ENCODE peak calls at places on chromosome 17, in ten cellular contexts. One of them, this sample, is unnamed.

GRCh38 chr17:44221072-44221861 is 1.8 kb upstream of the UBTF start:
- DNase-seq in ovary: peak
- DNase-seq in left ventricle myocardium inferior: peak
- DNase-seq in CD8-positive, alpha-beta T cell: peak
- DNase-seq in ascending aorta: no peak
- DNase-seq in astrocyte: peak
- DNase-seq in AG04450: no peak
- DNase-seq in choroid plexus epithelial cell: peak
- DNase-seq in cardiac fibroblast: peak
- DNase-seq in fibroblast of lung: peak
- DNase-seq in this sample: peak

GRCh38 chr17:68461589-68461988 is 4.3 kb upstream of the WIPI1 start:
- DNase-seq in CD8-positive, alpha-beta T cell: no peak
- DNase-seq in fibroblast of lung: no peak
- DNase-seq in choroid plexus epithelial cell: no peak
- DNase-seq in left ventricle myocardium inferior: no peak
- DNase-seq in astrocyte: no peak
- DNase-seq in AG04450: no peak
- DNase-seq in ovary: no peak
- DNase-seq in ascending aorta: no peak
- DNase-seq in cardiac fibroblast: no peak
- DNase-seq in this sample: no peak

GRCh38 chr17:8480011-8480976 is 44.6 kb downstream of the NDEL1 start:
- DNase-seq in CD8-positive, alpha-beta T cell: no peak
- DNase-seq in choroid plexus epithelial cell: no peak
- DNase-seq in ovary: peak
- DNase-seq in AG04450: no peak
- DNase-seq in left ventricle myocardium inferior: no peak
- DNase-seq in astrocyte: no peak
- DNase-seq in cardiac fibroblast: no peak
- DNase-seq in ascending aorta: no peak
- DNase-seq in fibroblast of lung: no peak
- DNase-seq in this sample: no peak

GRCh38 chr17:17419621-17420020 is 57.2 kb upstream of the MED9 start:
- DNase-seq in AG04450: no peak
- DNase-seq in fibroblast of lung: no peak
- DNase-seq in astrocyte: no peak
- DNase-seq in CD8-positive, alpha-beta T cell: no peak
- DNase-seq in ovary: no peak
- DNase-seq in left ventricle myocardium inferior: peak
- DNase-seq in choroid plexus epithelial cell: no peak
- DNase-seq in cardiac fibroblast: no peak
- DNase-seq in ascending aorta: no peak
- DNase-seq in this sample: no peak

GRCh38 chr17:40621558-40621957 is 26.1 kb downstream of the SMARCE1 start:
- DNase-seq in AG04450: peak
- DNase-seq in astrocyte: no peak
- DNase-seq in left ventricle myocardium inferior: no peak
- DNase-seq in ascending aorta: no peak
- DNase-seq in choroid plexus epithelial cell: no peak
- DNase-seq in fibroblast of lung: peak
- DNase-seq in CD8-positive, alpha-beta T cell: no peak
- DNase-seq in cardiac fibroblast: no peak
- DNase-seq in ovary: no peak
- DNase-seq in this sample: no peak

GRCh38 chr17:19533718-19534561 is at the start of gene SLC47A1:
- DNase-seq in fibroblast of lung: no peak
- DNase-seq in choroid plexus epithelial cell: no peak
- DNase-seq in ascending aorta: no peak
- DNase-seq in cardiac fibroblast: peak
- DNase-seq in ovary: no peak
- DNase-seq in left ventricle myocardium inferior: peak
- DNase-seq in CD8-positive, alpha-beta T cell: no peak
- DNase-seq in AG04450: no peak
- DNase-seq in astrocyte: no peak
- DNase-seq in this sample: no peak

GRCh38 chr17:50426814-50427787 is 1.1 kb downstream of the ACSF2 start:
- DNase-seq in AG04450: no peak
- DNase-seq in astrocyte: no peak
- DNase-seq in choroid plexus epithelial cell: peak
- DNase-seq in left ventricle myocardium inferior: peak
- DNase-seq in ovary: peak
- DNase-seq in CD8-positive, alpha-beta T cell: no peak
- DNase-seq in ascending aorta: no peak
- DNase-seq in cardiac fibroblast: peak
- DNase-seq in fibroblast of lung: peak
- DNase-seq in this sample: no peak

GRCh38 chr17:79085921-79086551 is 11.4 kb downstream of the ENGASE start:
- DNase-seq in AG04450: no peak
- DNase-seq in CD8-positive, alpha-beta T cell: no peak
- DNase-seq in astrocyte: no peak
- DNase-seq in choroid plexus epithelial cell: no peak
- DNase-seq in ascending aorta: no peak
- DNase-seq in ovary: no peak
- DNase-seq in cardiac fibroblast: no peak
- DNase-seq in left ventricle myocardium inferior: no peak
- DNase-seq in fibroblast of lung: no peak
- DNase-seq in this sample: no peak

GRCh38 chr17:60914078-60914477 is 236.4 kb downstream of the BCAS3 start:
- DNase-seq in AG04450: no peak
- DNase-seq in fibroblast of lung: no peak
- DNase-seq in astrocyte: no peak
- DNase-seq in CD8-positive, alpha-beta T cell: no peak
- DNase-seq in left ventricle myocardium inferior: no peak
- DNase-seq in cardiac fibroblast: no peak
- DNase-seq in ovary: no peak
- DNase-seq in ascending aorta: no peak
- DNase-seq in choroid plexus epithelial cell: no peak
- DNase-seq in this sample: no peak

GRCh38 chr17:60908324-60908723 is 230.7 kb downstream of the BCAS3 start:
- DNase-seq in left ventricle myocardium inferior: no peak
- DNase-seq in ovary: no peak
- DNase-seq in ascending aorta: no peak
- DNase-seq in astrocyte: no peak
- DNase-seq in CD8-positive, alpha-beta T cell: no peak
- DNase-seq in cardiac fibroblast: no peak
- DNase-seq in choroid plexus epithelial cell: no peak
- DNase-seq in fibroblast of lung: no peak
- DNase-seq in AG04450: no peak
- DNase-seq in this sample: no peak

GRCh38 chr17:60910415-60910814 is 232.8 kb downstream of the BCAS3 start:
- DNase-seq in left ventricle myocardium inferior: no peak
- DNase-seq in CD8-positive, alpha-beta T cell: no peak
- DNase-seq in ovary: no peak
- DNase-seq in ascending aorta: no peak
- DNase-seq in astrocyte: no peak
- DNase-seq in AG04450: no peak
- DNase-seq in fibroblast of lung: no peak
- DNase-seq in choroid plexus epithelial cell: no peak
- DNase-seq in cardiac fibroblast: no peak
- DNase-seq in this sample: no peak

GRCh38 chr17:60905709-60906108 is 228.1 kb downstream of the BCAS3 start:
- DNase-seq in ovary: no peak
- DNase-seq in left ventricle myocardium inferior: no peak
- DNase-seq in choroid plexus epithelial cell: no peak
- DNase-seq in ascending aorta: no peak
- DNase-seq in AG04450: no peak
- DNase-seq in astrocyte: no peak
- DNase-seq in CD8-positive, alpha-beta T cell: no peak
- DNase-seq in cardiac fibroblast: no peak
- DNase-seq in fibroblast of lung: no peak
- DNase-seq in this sample: no peak

DNA sequence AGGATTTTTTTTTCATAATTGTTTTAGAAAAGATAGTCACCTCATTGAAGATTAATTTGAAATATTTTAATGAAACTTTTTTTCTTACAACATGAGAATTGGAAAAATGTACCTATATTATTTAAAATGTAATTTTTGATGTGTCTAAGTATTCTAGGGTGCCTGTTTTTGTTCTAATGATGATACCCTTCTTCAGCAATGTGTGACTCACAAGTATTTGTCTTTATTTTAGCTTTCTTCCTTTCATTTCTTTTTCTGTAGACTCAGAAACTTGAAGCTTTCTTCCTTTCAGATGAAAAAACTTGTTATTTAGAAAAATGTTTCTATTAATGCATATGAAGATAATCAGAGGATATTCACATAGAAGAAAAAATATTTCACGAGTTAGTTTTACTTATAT is 231.8 kb downstream of the BCAS3 start:
- DNase-seq in AG04450: no peak
- DNase-seq in CD8-positive, alpha-beta T cell: no peak
- DNase-seq in ovary: no peak
- DNase-seq in astrocyte: no peak
- DNase-seq in ascending aorta: no peak
- DNase-seq in left ventricle myocardium inferior: no peak
- DNase-seq in fibroblast of lung: no peak
- DNase-seq in choroid plexus epithelial cell: no peak
- DNase-seq in cardiac fibroblast: peak
- DNase-seq in this sample: no peak
- TF ChIP-seq CTCF in AG04450: no peak
- TF ChIP-seq CTCF in CD8-positive, alpha-beta T cell: no peak
- TF ChIP-seq CTCF in ovary: no peak
- TF ChIP-seq CTCF in astrocyte: no peak
- TF ChIP-seq CTCF in ascending aorta: no peak
- TF ChIP-seq CTCF in left ventricle myocardium inferior: no peak
- TF ChIP-seq CTCF in fibroblast of lung: no peak
- TF ChIP-seq CTCF in choroid plexus epithelial cell: no peak
- TF ChIP-seq CTCF in cardiac fibroblast: no peak
- TF ChIP-seq CTCF in this sample: no peak

GRCh38 chr17:309361-309888 is 43.2 kb downstream of the RPH3AL start:
- DNase-seq in left ventricle myocardium inferior: no peak
- DNase-seq in ovary: no peak
- DNase-seq in AG04450: no peak
- DNase-seq in CD8-positive, alpha-beta T cell: no peak
- DNase-seq in cardiac fibroblast: no peak
- DNase-seq in ascending aorta: no peak
- DNase-seq in fibroblast of lung: no peak
- DNase-seq in choroid plexus epithelial cell: peak
- DNase-seq in astrocyte: no peak
- DNase-seq in this sample: peak
- TF ChIP-seq CTCF in left ventricle myocardium inferior: peak
- TF ChIP-seq CTCF in ovary: no peak
- TF ChIP-seq CTCF in AG04450: peak
- TF ChIP-seq CTCF in CD8-positive, alpha-beta T cell: peak
- TF ChIP-seq CTCF in cardiac fibroblast: peak
- TF ChIP-seq CTCF in ascending aorta: peak
- TF ChIP-seq CTCF in fibroblast of lung: peak
- TF ChIP-seq CTCF in choroid plexus epithelial cell: peak
- TF ChIP-seq CTCF in astrocyte: peak
- TF ChIP-seq CTCF in this sample: peak

GRCh38 chr17:66841328-66841727 is 6.4 kb downstream of the CACNG5 start:
- DNase-seq in AG04450: no peak
- DNase-seq in CD8-positive, alpha-beta T cell: no peak
- DNase-seq in fibroblast of lung: no peak
- DNase-seq in astrocyte: no peak
- DNase-seq in ascending aorta: no peak
- DNase-seq in cardiac fibroblast: no peak
- DNase-seq in ovary: no peak
- DNase-seq in left ventricle myocardium inferior: no peak
- DNase-seq in choroid plexus epithelial cell: no peak
- DNase-seq in this sample: no peak
- TF ChIP-seq CTCF in AG04450: no peak
- TF ChIP-seq CTCF in CD8-positive, alpha-beta T cell: no peak
- TF ChIP-seq CTCF in fibroblast of lung: no peak
- TF ChIP-seq CTCF in astrocyte: no peak
- TF ChIP-seq CTCF in ascending aorta: no peak
- TF ChIP-seq CTCF in cardiac fibroblast: no peak
- TF ChIP-seq CTCF in ovary: no peak
- TF ChIP-seq CTCF in left ventricle myocardium inferior: no peak
- TF ChIP-seq CTCF in choroid plexus epithelial cell: no peak
- TF ChIP-seq CTCF in this sample: no peak

GRCh38 chr17:58615768-58616659 is 75.8 kb downstream of the TEX14 start:
- DNase-seq in ovary: no peak
- DNase-seq in ascending aorta: no peak
- DNase-seq in astrocyte: no peak
- DNase-seq in left ventricle myocardium inferior: no peak
- DNase-seq in fibroblast of lung: no peak
- DNase-seq in choroid plexus epithelial cell: no peak
- DNase-seq in CD8-positive, alpha-beta T cell: no peak
- DNase-seq in cardiac fibroblast: peak
- DNase-seq in AG04450: no peak
- DNase-seq in this sample: no peak
- TF ChIP-seq CTCF in ovary: no peak
- TF ChIP-seq CTCF in ascending aorta: no peak
- TF ChIP-seq CTCF in astrocyte: no peak
- TF ChIP-seq CTCF in left ventricle myocardium inferior: no peak
- TF ChIP-seq CTCF in fibroblast of lung: no peak
- TF ChIP-seq CTCF in choroid plexus epithelial cell: no peak
- TF ChIP-seq CTCF in CD8-positive, alpha-beta T cell: no peak
- TF ChIP-seq CTCF in cardiac fibroblast: no peak
- TF ChIP-seq CTCF in AG04450: no peak
- TF ChIP-seq CTCF in this sample: no peak